ENCODE peak calls at places on chromosomes 3 and 15, in five cellular contexts. One of them, this sample, is unnamed.

GRCh38 chr15:70535071-70535954 is 228.0 kb downstream of the UACA start:
- DNase-seq in B cell: no peak
- DNase-seq in body of pancreas: no peak
- DNase-seq in neuronal stem cell: no peak
- DNase-seq in astrocyte of the spinal cord: no peak
- DNase-seq in this sample: peak

GRCh38 chr15:97425596-97425995 is 534.9 kb upstream of the ARRDC4 start:
- DNase-seq in B cell: no peak
- DNase-seq in body of pancreas: no peak
- DNase-seq in neuronal stem cell: no peak
- DNase-seq in astrocyte of the spinal cord: peak
- DNase-seq in this sample: no peak

GRCh38 chr3:9399746-9400145 is 2.3 kb downstream of the SETD5 start:
- DNase-seq in B cell: no peak
- DNase-seq in body of pancreas: peak
- DNase-seq in neuronal stem cell: peak
- DNase-seq in astrocyte of the spinal cord: peak
- DNase-seq in this sample: peak

GRCh38 chr15:64892850-64893403 is 18.8 kb upstream of the ANKDD1A start:
- DNase-seq in B cell: no peak
- DNase-seq in body of pancreas: no peak
- DNase-seq in neuronal stem cell: no peak
- DNase-seq in astrocyte of the spinal cord: no peak
- DNase-seq in this sample: no peak

GRCh38 chr3:32175607-32176197 is 62.8 kb upstream of the CMTM8 start:
- DNase-seq in B cell: no peak
- DNase-seq in body of pancreas: peak
- DNase-seq in neuronal stem cell: peak
- DNase-seq in astrocyte of the spinal cord: peak
- DNase-seq in this sample: no peak

GRCh38 chr3:4351872-4352271 is 48.7 kb downstream of the SETMAR start:
- DNase-seq in B cell: no peak
- DNase-seq in body of pancreas: no peak
- DNase-seq in neuronal stem cell: no peak
- DNase-seq in astrocyte of the spinal cord: no peak
- DNase-seq in this sample: no peak

GRCh38 chr15:78810377-78811123 is 714 bp downstream of the ADAMTS7 start:
- DNase-seq in B cell: no peak
- DNase-seq in body of pancreas: peak
- DNase-seq in neuronal stem cell: peak
- DNase-seq in astrocyte of the spinal cord: peak
- DNase-seq in this sample: peak

GRCh38 chr15:57286446-57287127 is 89.7 kb upstream of the CGNL1 start:
- DNase-seq in B cell: no peak
- DNase-seq in body of pancreas: no peak
- DNase-seq in neuronal stem cell: no peak
- DNase-seq in astrocyte of the spinal cord: no peak
- DNase-seq in this sample: no peak

GRCh38 chr15:81108427-81108826 is 25.6 kb upstream of the CFAP161 start:
- DNase-seq in B cell: no peak
- DNase-seq in body of pancreas: no peak
- DNase-seq in neuronal stem cell: no peak
- DNase-seq in astrocyte of the spinal cord: no peak
- DNase-seq in this sample: no peak

GRCh38 chr15:88657326-88658069 is 18.7 kb downstream of the ISG20 start:
- DNase-seq in B cell: no peak
- DNase-seq in body of pancreas: peak
- DNase-seq in neuronal stem cell: peak
- DNase-seq in astrocyte of the spinal cord: peak
- DNase-seq in this sample: peak

GRCh38 chr15:80162059-80162554 is 9.3 kb downstream of the FAH start:
- DNase-seq in B cell: no peak
- DNase-seq in body of pancreas: no peak
- DNase-seq in neuronal stem cell: no peak
- DNase-seq in astrocyte of the spinal cord: no peak
- DNase-seq in this sample: peak

GRCh38 chr3:111809196-111809595 is 49.9 kb upstream of the PHLDB2 start:
- DNase-seq in B cell: no peak
- DNase-seq in body of pancreas: no peak
- DNase-seq in neuronal stem cell: no peak
- DNase-seq in astrocyte of the spinal cord: peak
- DNase-seq in this sample: no peak

GRCh38 chr3:96991812-96992211 is 177.4 kb downstream of the EPHA6 start:
- DNase-seq in B cell: no peak
- DNase-seq in body of pancreas: no peak
- DNase-seq in neuronal stem cell: no peak
- DNase-seq in astrocyte of the spinal cord: no peak
- DNase-seq in this sample: no peak

GRCh38 chr15:85832389-85832788 is 37.7 kb upstream of the KLHL25 start:
- DNase-seq in B cell: no peak
- DNase-seq in body of pancreas: no peak
- DNase-seq in neuronal stem cell: no peak
- DNase-seq in astrocyte of the spinal cord: no peak
- DNase-seq in this sample: no peak